ENCODE peak calls at places on chromosomes 4 and X, in five cellular contexts. One of them, this sample, is unnamed.

GRCh38 chr4:141635726-141636076 is 682 bp upstream of the IL15 start:
- DNase-seq in K562: no peak
- DNase-seq in esophagus squamous epithelium: no peak
- DNase-seq in ovary: no peak
- DNase-seq in H1: no peak
- DNase-seq in this sample: no peak

GRCh38 chrX:39848900-39849299 is 248.9 kb downstream of the BCOR start:
- DNase-seq in K562: no peak
- DNase-seq in ovary: no peak
- DNase-seq in esophagus squamous epithelium: no peak
- DNase-seq in H1: no peak
- DNase-seq in this sample: no peak

GRCh38 chrX:35351212-35351611 is 408.6 kb downstream of the FAM47B start:
- DNase-seq in ovary: no peak
- DNase-seq in esophagus squamous epithelium: no peak
- DNase-seq in H1: no peak
- DNase-seq in K562: no peak
- DNase-seq in this sample: no peak

GRCh38 chr4:110944501-110944900 is 321.6 kb upstream of the PITX2 start:
- DNase-seq in esophagus squamous epithelium: no peak
- DNase-seq in ovary: no peak
- DNase-seq in H1: no peak
- DNase-seq in K562: no peak
- DNase-seq in this sample: no peak

GRCh38 chr4:32119907-32120306 is 1399.7 kb downstream of the PCDH7 start:
- DNase-seq in ovary: no peak
- DNase-seq in esophagus squamous epithelium: no peak
- DNase-seq in K562: no peak
- DNase-seq in H1: no peak
- DNase-seq in this sample: no peak

GRCh38 chrX:53089224-53089842 is 4.6 kb upstream of the KANTR start:
- DNase-seq in esophagus squamous epithelium: no peak
- DNase-seq in K562: peak
- DNase-seq in H1: no peak
- DNase-seq in ovary: peak
- DNase-seq in this sample: peak

GRCh38 chr4:85681194-85681803 is 206.3 kb downstream of the ARHGAP24 start:
- DNase-seq in ovary: no peak
- DNase-seq in H1: no peak
- DNase-seq in esophagus squamous epithelium: no peak
- DNase-seq in K562: no peak
- DNase-seq in this sample: no peak

GRCh38 chr4:81136161-81136910 is 78.7 kb downstream of the PRKG2 start:
- DNase-seq in K562: no peak
- DNase-seq in ovary: no peak
- DNase-seq in esophagus squamous epithelium: no peak
- DNase-seq in H1: no peak
- DNase-seq in this sample: no peak

GRCh38 chrX:47112316-47112954 is 32.1 kb downstream of the NDUFB11 start:
- DNase-seq in ovary: no peak
- DNase-seq in esophagus squamous epithelium: no peak
- DNase-seq in H1: no peak
- DNase-seq in K562: no peak
- DNase-seq in this sample: no peak

GRCh38 chrX:19799319-19800182 is 87.8 kb downstream of the SH3KBP1 start:
- DNase-seq in H1: no peak
- DNase-seq in ovary: no peak
- DNase-seq in esophagus squamous epithelium: no peak
- DNase-seq in K562: no peak
- DNase-seq in this sample: no peak

GRCh38 chr4:31674313-31674947 is 954.3 kb downstream of the PCDH7 start:
- DNase-seq in H1: no peak
- DNase-seq in K562: no peak
- DNase-seq in ovary: no peak
- DNase-seq in esophagus squamous epithelium: no peak
- DNase-seq in this sample: no peak

DNA sequence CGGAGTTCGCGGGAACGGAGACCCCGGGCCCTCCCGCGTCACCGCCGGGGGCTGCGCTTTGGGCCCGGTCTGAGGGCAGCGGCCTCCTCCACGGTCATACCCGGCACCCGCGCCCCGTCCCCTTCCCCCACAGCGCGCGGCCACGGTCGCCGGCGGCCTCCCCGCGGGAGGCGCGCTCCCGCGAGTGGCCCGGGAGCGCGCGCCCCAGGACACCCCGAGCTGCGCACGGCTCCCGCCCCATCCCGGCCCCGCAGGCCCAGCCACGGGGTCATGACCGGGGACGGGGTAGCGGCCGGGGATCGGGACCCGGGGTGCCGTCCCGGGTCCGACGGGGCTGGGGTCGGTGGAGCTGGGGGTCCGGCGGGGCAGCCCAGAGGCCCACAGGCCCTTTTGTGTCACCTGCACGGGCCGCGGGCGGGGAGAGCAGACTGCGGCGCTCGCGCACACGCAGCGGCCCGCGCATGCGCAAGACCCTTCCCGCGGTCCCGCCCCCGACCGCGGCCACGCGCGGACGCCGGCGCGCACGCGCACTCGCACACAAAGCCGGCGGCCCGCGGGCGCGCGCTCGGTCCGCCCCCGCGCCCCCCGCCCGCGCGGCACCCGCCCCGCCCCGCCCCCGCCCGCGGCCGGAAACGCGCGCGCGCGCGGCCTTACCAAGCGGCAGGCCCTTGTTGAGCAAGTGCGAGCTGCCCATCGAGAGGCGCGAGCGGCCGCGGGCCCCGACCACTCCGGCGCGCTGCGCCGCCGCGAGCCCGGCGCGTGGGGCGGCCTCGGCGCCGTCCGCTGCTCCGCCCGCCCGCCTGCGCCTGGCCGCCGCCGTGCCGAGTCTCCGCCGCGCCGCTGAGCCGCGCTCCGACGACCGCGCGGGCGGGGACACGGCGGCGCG is at the start of gene CTBP1:
- DNase-seq in ovary: peak
- DNase-seq in esophagus squamous epithelium: no peak
- DNase-seq in H1: peak
- DNase-seq in K562: peak
- DNase-seq in this sample: peak
- TF ChIP-seq POLR2A in ovary: peak
- TF ChIP-seq POLR2A in esophagus squamous epithelium: peak
- TF ChIP-seq POLR2A in H1: peak
- TF ChIP-seq POLR2A in K562: peak
- TF ChIP-seq POLR2A in this sample: no peak

GRCh38 chr4:185128272-185129119 is 14.6 kb upstream of the SLC25A4 start:
- DNase-seq in H1: peak
- DNase-seq in esophagus squamous epithelium: no peak
- DNase-seq in ovary: peak
- DNase-seq in K562: no peak
- DNase-seq in this sample: no peak
- TF ChIP-seq CTCF in H1: no peak
- TF ChIP-seq CTCF in esophagus squamous epithelium: peak
- TF ChIP-seq CTCF in ovary: no peak
- TF ChIP-seq CTCF in K562: no peak
- TF ChIP-seq CTCF in this sample: no peak

DNA sequence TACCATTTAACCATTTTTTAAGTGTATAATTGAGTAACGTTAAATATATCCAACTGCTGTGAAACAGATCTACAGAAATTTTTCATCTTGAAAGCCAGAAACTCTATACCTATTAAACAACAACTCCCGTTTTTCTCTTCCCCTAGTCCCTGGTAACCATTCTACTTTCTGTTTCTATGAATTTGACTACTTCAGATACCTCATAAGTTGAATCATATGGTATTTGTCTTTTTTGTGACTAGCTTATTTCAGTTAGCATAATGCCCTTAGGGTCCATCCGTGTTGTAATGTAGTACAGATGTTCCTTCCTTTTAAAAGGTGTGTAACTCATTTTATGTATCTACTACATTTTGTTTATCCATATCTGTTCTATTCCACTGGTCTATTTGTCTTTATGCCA is 48.7 kb downstream of the STAG2 start:
- DNase-seq in ovary: no peak
- DNase-seq in K562: no peak
- DNase-seq in H1: no peak
- DNase-seq in esophagus squamous epithelium: no peak
- DNase-seq in this sample: no peak
- TF ChIP-seq POLR2A in ovary: no peak
- TF ChIP-seq POLR2A in K562: no peak
- TF ChIP-seq POLR2A in H1: no peak
- TF ChIP-seq POLR2A in esophagus squamous epithelium: no peak
- TF ChIP-seq POLR2A in this sample: no peak

DNA sequence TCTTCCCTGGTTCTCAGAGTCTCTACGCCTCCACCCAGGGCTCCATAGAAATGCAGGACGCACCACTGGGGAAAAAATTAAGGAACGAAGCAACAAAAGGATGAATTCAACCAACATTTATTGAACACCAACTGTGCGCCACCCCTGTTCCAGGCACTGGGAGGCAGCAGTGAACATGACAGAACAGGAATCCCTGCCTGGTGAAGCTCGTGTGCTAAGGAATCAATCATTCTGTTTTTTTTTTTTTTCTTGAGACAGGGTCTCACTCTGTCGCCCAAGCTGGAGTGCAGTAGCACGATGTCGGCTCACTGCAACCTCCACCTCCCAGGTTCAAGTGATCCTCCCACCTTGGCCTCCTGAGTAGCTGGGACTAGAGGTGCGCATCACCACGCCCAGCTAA is 1.9 kb upstream of the FTSJ1 start:
- DNase-seq in ovary: no peak
- DNase-seq in K562: peak
- DNase-seq in esophagus squamous epithelium: no peak
- DNase-seq in H1: no peak
- DNase-seq in this sample: no peak
- TF ChIP-seq CTCF in ovary: no peak
- TF ChIP-seq CTCF in K562: peak
- TF ChIP-seq CTCF in esophagus squamous epithelium: no peak
- TF ChIP-seq CTCF in H1: peak
- TF ChIP-seq CTCF in this sample: no peak

GRCh38 chr4:102825261-102826071 is 1.9 kb downstream of the UBE2D3 start:
- DNase-seq in ovary: no peak
- DNase-seq in K562: peak
- DNase-seq in esophagus squamous epithelium: no peak
- DNase-seq in H1: no peak
- DNase-seq in this sample: no peak
- TF ChIP-seq POLR2A in ovary: peak
- TF ChIP-seq POLR2A in K562: no peak
- TF ChIP-seq POLR2A in esophagus squamous epithelium: no peak
- TF ChIP-seq POLR2A in H1: peak
- TF ChIP-seq POLR2A in this sample: no peak

GRCh38 chr4:112564706-112565270 is 48.8 kb upstream of the NEUROG2 start:
- DNase-seq in K562: no peak
- DNase-seq in H1: no peak
- DNase-seq in esophagus squamous epithelium: no peak
- DNase-seq in ovary: no peak
- DNase-seq in this sample: no peak
- TF ChIP-seq CTCF in K562: peak
- TF ChIP-seq CTCF in H1: peak
- TF ChIP-seq CTCF in esophagus squamous epithelium: no peak
- TF ChIP-seq CTCF in ovary: no peak
- TF ChIP-seq CTCF in this sample: no peak

GRCh38 chr4:88609387-88609786 is 17.1 kb downstream of the HERC3 start:
- DNase-seq in K562: peak
- DNase-seq in H1: no peak
- DNase-seq in ovary: no peak
- DNase-seq in esophagus squamous epithelium: no peak
- DNase-seq in this sample: no peak

GRCh38 chr4:88616275-88616996 is 24.2 kb downstream of the HERC3 start:
- DNase-seq in esophagus squamous epithelium: no peak
- DNase-seq in H1: no peak
- DNase-seq in K562: no peak
- DNase-seq in ovary: no peak
- DNase-seq in this sample: no peak

GRCh38 chr4:88610771-88611170 is 18.5 kb downstream of the HERC3 start:
- DNase-seq in ovary: peak
- DNase-seq in K562: no peak
- DNase-seq in H1: no peak
- DNase-seq in esophagus squamous epithelium: no peak
- DNase-seq in this sample: no peak

GRCh38 chr4:88613417-88613875 is 21.2 kb downstream of the HERC3 start:
- DNase-seq in H1: no peak
- DNase-seq in ovary: no peak
- DNase-seq in esophagus squamous epithelium: no peak
- DNase-seq in K562: no peak
- DNase-seq in this sample: no peak

DNA sequence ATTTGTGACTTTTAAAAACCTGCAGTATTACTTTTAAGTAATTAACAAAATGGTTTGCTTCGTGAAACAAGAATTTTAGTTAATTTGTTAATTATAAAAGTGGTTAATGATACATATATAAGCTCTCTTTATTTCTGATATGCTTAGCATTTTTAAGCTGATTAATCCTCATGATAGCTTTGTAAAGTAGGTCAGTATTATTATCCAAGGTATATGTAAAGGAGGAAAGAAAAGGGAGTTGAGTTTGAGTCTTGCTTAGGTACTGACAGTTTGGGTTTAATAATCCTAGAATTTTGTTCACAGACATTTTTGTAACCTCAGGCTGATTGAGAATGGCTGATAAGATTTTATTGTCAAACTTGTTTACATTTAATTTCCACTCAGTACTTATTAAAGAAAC is 21.8 kb downstream of the HERC3 start:
- DNase-seq in ovary: no peak
- DNase-seq in esophagus squamous epithelium: no peak
- DNase-seq in H1: no peak
- DNase-seq in K562: no peak
- DNase-seq in this sample: no peak
- TF ChIP-seq POLR2A in ovary: no peak
- TF ChIP-seq POLR2A in esophagus squamous epithelium: no peak
- TF ChIP-seq POLR2A in H1: no peak
- TF ChIP-seq POLR2A in K562: no peak
- TF ChIP-seq POLR2A in this sample: no peak

DNA sequence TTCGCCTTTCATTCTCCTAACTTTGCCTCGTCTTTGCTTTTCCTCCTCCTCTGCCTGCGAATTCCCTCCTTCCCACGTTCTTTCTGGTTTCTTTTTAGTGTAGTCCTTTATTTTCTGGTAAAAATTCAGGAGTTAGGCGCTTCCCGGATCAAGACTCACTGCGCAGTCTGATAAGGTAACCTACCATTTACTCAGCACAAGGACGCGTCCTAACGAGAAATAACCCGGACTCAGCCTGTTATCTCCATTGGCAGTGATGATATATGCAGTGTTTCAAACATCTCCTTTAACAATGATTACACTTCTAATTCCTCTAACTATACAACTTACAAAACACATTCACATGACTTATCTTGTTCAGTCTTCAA is 357 bp upstream of the ETNPPL start:
- DNase-seq in H1: no peak
- DNase-seq in K562: peak
- DNase-seq in ovary: no peak
- DNase-seq in esophagus squamous epithelium: no peak
- DNase-seq in this sample: no peak
- TF ChIP-seq CTCF in H1: no peak
- TF ChIP-seq CTCF in K562: no peak
- TF ChIP-seq CTCF in ovary: no peak
- TF ChIP-seq CTCF in esophagus squamous epithelium: no peak
- TF ChIP-seq CTCF in this sample: no peak

GRCh38 chr4:139454111-139454600 is at the start of gene RAB33B:
- DNase-seq in esophagus squamous epithelium: no peak
- DNase-seq in K562: no peak
- DNase-seq in H1: no peak
- DNase-seq in ovary: no peak
- DNase-seq in this sample: no peak
- TF ChIP-seq POLR2A in esophagus squamous epithelium: peak
- TF ChIP-seq POLR2A in K562: no peak
- TF ChIP-seq POLR2A in H1: no peak
- TF ChIP-seq POLR2A in ovary: peak
- TF ChIP-seq POLR2A in this sample: peak

This sample was measured in spleen.